ENCODE peak calls at places on chromosome 21, in eight cellular contexts. J, A, V, B, S, K, W and T are unnamed samples. For H3K27me3, the result is how much of the 10 kb centered on the place peaks cover.

GRCh38 chr21:38355992-38356781 is 99.4 kb downstream of the KCNJ15 start:
- DNase-seq in S (peak), W (peak), A (peak), K (peak), B (peak), J (no peak), V (peak), T (peak)

GRCh38 chr21:41713495-41714281 is 53.2 kb downstream of the RIPK4 start:
- DNase-seq in A (no peak), J (no peak), B (no peak), V (no peak), W (no peak), K (no peak), S (no peak), T (no peak)

GRCh38 chr21:21236981-21237380 is 238.8 kb downstream of the NCAM2 start:
- DNase-seq in W (no peak), J (no peak), V (no peak), A (no peak), S (no peak), K (no peak), B (no peak), T (no peak)

GRCh38 chr21:35637431-35637830 is 422.9 kb downstream of the SETD4 start:
- DNase-seq in J (no peak), W (peak), B (peak), V (peak), A (no peak), S (no peak), K (no peak), T (peak)

GRCh38 chr21:35099310-35099709 is 50.2 kb upstream of the RUNX1 start:
- DNase-seq in K (no peak), V (no peak), S (no peak), W (peak), B (no peak), A (no peak), J (no peak), T (no peak)

GRCh38 chr21:32597205-32597604 is 11.9 kb upstream of the TCP10L start:
- DNase-seq in B (peak), K (no peak), W (peak), S (no peak), J (peak), V (peak), A (peak), T (peak)

GRCh38 chr21:36155603-36156338 is 853 bp upstream of the DOP1B start:
- DNase-seq in V (no peak), K (peak), W (no peak), B (no peak), A (no peak), J (no peak), S (peak), T (no peak)

GRCh38 chr21:41168391-41169257 is 664 bp downstream of the BACE2 start:
- DNase-seq in V (peak), A (no peak), B (peak), W (peak), S (peak), J (no peak), K (peak), T (peak)

GRCh38 chr21:38567577-38568360 is 69.5 kb upstream of the ERG start:
- DNase-seq in V (peak), S (no peak), J (no peak), B (peak), K (no peak), W (peak), A (peak), T (peak)

GRCh38 chr21:29228306-29228705 is 70.4 kb upstream of the BACH1 start:
- DNase-seq in A (no peak), S (no peak), W (no peak), J (no peak), B (no peak), K (no peak), V (no peak), T (no peak)

GRCh38 chr21:36699026-36699545 is at the start of gene SIM2:
- DNase-seq in A (no peak), W (no peak), S (no peak), J (no peak), B (peak), V (no peak), K (no peak), T (peak)

GRCh38 chr21:17725339-17725738 is 93.8 kb downstream of the C21orf91 start:
- DNase-seq in W (no peak), J (no peak), B (no peak), A (no peak), K (no peak), V (no peak), S (no peak), T (no peak)

GRCh38 chr21:26842976-26843911 is 2.0 kb downstream of the ADAMTS1 start:
- DNase-seq in K (peak), S (peak), B (peak), V (peak), A (peak), W (peak), J (peak), T (peak)

GRCh38 chr21:28427356-28428022 is 565.2 kb downstream of the LTN1 start:
- DNase-seq in J (no peak), K (no peak), S (no peak), A (no peak), B (no peak), V (peak), W (peak), T (no peak)

GRCh38 chr21:32771134-32771523 is 426 bp downstream of the PAXBP1 start:
- DNase-seq in J (no peak), K (peak), V (peak), S (peak), B (peak), A (peak), W (peak), T (peak)

GRCh38 chr21:28334407-28334806 is 658.3 kb downstream of the LTN1 start:
- DNase-seq in K (no peak), B (no peak), J (no peak), A (no peak), V (no peak), W (no peak), S (no peak), T (no peak)

GRCh38 chr21:41585199-41585994 is 77.4 kb upstream of the TMPRSS2 start:
- DNase-seq in J (no peak), A (no peak), W (no peak), K (no peak), B (no peak), S (no peak), V (no peak), T (no peak)

GRCh38 chr21:35373998-35374397 is 324.9 kb upstream of the RUNX1 start:
- DNase-seq in J (no peak), S (no peak), B (no peak), V (no peak), A (no peak), W (no peak), K (no peak), T (no peak)

GRCh38 chr21:41564871-41565281 is 56.9 kb upstream of the TMPRSS2 start:
- DNase-seq in J (no peak), K (no peak), B (no peak), V (peak), A (no peak), W (no peak), S (no peak), T (no peak)

GRCh38 chr21:38220270-38220737 is 36.5 kb upstream of the KCNJ15 start:
- DNase-seq in A (no peak), K (no peak), J (no peak), W (peak), V (no peak), B (peak), S (no peak), T (no peak)

GRCh38 chr21:41640756-41641509 is 125.9 kb downstream of the RIPK4 start:
- DNase-seq in K (peak), V (peak), A (no peak), S (no peak), J (no peak), W (peak), B (no peak), T (peak)

GRCh38 chr21:24418671-24419070 is 1188.6 kb downstream of the MRPL39 start:
- DNase-seq in A (no peak), W (no peak), B (no peak), V (no peak), K (no peak), J (no peak), S (no peak), T (no peak)

GRCh38 chr21:38264581-38264980 is 7.8 kb downstream of the KCNJ15 start:
- DNase-seq in K (no peak), A (no peak), V (no peak), W (peak), S (no peak), B (no peak), J (no peak), T (no peak)

GRCh38 chr21:32494946-32495703 is 82.6 kb downstream of the EVA1C start:
- DNase-seq in S (no peak), K (peak), W (peak), B (no peak), V (peak), J (no peak), A (no peak), T (peak)

GRCh38 chr21:30620080-30620479 is 347 bp upstream of the KRTAP20-4 start:
- DNase-seq in A (no peak), K (no peak), S (no peak), J (no peak), B (no peak), W (no peak), V (no peak), T (no peak)

GRCh38 chr21:23162213-23162946 is 2164.2 kb downstream of the NCAM2 start:
- DNase-seq in B (no peak), V (no peak), A (no peak), S (no peak), K (no peak), J (peak), W (no peak), T (peak)

GRCh38 chr21:36512971-36513370 is 33.0 kb upstream of the CLDN14 start:
- DNase-seq in A (no peak), S (no peak), K (no peak), B (no peak), J (no peak), V (no peak), W (no peak), T (no peak)

GRCh38 chr21:41630249-41630648 is 122.3 kb upstream of the TMPRSS2 start:
- DNase-seq in B (no peak), W (peak), J (peak), S (no peak), K (peak), A (peak), V (peak), T (peak)

GRCh38 chr21:17552410-17552809 is 39.6 kb downstream of the CXADR start:
- DNase-seq in V (no peak), S (no peak), A (no peak), B (no peak), W (no peak), K (no peak), J (no peak), T (no peak)

GRCh38 chr21:38824124-38824822 is 18.5 kb downstream of the ETS2 start:
- DNase-seq in V (peak), J (no peak), W (peak), S (no peak), K (no peak), A (peak), B (peak), T (no peak)

GRCh38 chr21:27132270-27132669 is 165.4 kb upstream of the ADAMTS5 start:
- DNase-seq in V (peak), J (no peak), S (no peak), K (no peak), B (no peak), A (peak), W (peak), T (no peak)

GRCh38 chr21:32143222-32143939 is 135.5 kb downstream of the MIS18A start:
- DNase-seq in W (peak), J (no peak), A (no peak), K (peak), V (peak), B (peak), S (peak), T (no peak)

GRCh38 chr21:26405735-26406361 is 167.2 kb downstream of the CYYR1 start:
- DNase-seq in B (peak), V (peak), J (no peak), A (peak), K (no peak), W (peak), S (no peak), T (peak)

GRCh38 chr21:31566611-31567010 is 92.9 kb upstream of the SOD1 start:
- DNase-seq in K (no peak), V (no peak), J (no peak), B (no peak), W (no peak), A (no peak), S (no peak), T (no peak)

DNA sequence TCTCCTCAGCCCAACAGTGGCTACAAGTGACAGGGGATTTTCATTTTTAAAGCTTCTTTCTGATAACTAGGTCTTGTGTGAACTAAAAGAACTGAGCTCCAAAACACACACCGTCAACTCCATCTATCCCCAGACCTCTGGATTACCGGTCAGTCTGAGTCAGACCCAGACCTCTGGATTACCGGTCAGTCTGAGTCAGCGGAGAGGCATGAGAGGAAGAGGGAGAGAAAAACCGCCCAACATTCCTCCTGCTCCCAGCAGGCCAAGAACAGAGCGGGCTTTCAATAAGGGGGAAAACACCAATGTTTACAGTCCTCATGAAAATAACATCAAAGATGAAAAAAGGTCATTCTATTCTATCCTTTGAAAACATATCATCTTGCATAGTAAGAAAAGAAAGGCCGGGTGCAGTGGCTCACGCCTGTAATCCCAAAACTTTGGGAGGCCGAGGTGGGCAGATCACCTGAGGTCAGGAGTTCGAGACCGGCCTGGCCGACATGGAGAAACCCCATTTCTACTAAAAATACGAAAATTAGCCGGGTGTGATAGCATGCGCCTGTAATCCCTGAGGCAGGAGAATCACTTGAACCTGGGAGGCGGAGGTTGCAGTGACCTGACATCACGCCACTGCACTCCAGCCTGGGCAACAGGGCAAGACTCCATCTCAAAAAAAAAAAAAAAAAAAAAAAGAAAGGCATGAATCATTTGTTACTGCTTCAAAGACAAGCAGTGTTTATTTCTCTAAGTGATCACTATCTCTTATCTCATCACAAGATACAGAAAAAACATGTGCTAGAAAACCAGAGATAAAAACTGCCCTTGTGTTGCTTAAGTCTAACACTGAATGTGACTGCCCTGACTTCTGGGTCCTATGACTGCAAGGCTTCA is 3.4 kb downstream of the PTTG1IP start:
- DNase-seq in W (peak), V (peak), J (no peak), S (no peak), B (peak), K (peak), A (peak), T (peak)
- H3K4me3 ChIP-seq in W (peak), V (peak), J (peak), S (peak), B (no peak), K (no peak), A (peak), T (peak)

GRCh38 chr21:43278359-43278758 is 109.6 kb downstream of the CRYAA start:
- DNase-seq in K (no peak), A (no peak), B (no peak), W (no peak), S (peak), J (no peak), V (no peak), T (no peak)
- H3K27me3 ChIP-seq in K (under half), A (under half), B (under half), W (under half), S (half or more), J (under half), V (under half), T (under half)

GRCh38 chr21:45410865-45411809 is 6.2 kb downstream of the COL18A1 start:
- DNase-seq in K (no peak), A (no peak), J (no peak), B (no peak), S (peak), W (no peak), V (no peak), T (no peak)
- H3K4me3 ChIP-seq in K (no peak), A (no peak), J (peak), B (no peak), S (peak), W (no peak), V (no peak), T (no peak)

DNA sequence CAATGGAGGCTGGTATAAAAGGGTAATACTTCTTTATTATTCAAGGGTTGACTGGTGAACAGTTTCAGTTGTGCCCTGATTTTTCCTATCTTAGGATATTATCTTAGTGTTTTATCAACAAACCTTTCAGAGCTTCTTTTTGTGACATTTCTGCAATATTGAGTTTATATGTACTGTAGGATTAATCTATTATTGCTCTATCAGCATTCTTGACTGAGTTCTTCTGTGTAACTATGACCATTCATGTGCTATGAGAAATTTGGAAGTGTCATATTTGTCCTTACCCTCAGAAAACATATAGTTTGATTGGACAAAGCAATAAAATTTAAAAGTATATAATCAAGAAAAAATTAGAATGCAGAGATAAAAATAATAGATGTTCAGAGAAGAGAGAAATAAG is 25.5 kb upstream of the MRPS6 start:
- DNase-seq in A (no peak), W (no peak), S (no peak), J (no peak), B (no peak), V (no peak), K (no peak), T (no peak)
- H3K27me3 ChIP-seq in A (under half), W (under half), S (under half), J (under half), B (under half), V (under half), K (under half), T (under half)